ENCODE peak calls at places on chromosome 19, in eight cellular contexts. M is A673; K is GM12878; H is hepatocyte; Z is aorta; I is endodermal cell; V is effector memory CD4-positive, alpha-beta T cell; C is heart right ventricle. O is an unnamed sample. For H3K4me1, the result is how much of the 10 kb centered on the place peaks cover.

GRCh38 chr19:28603453-28603852 is 609.5 kb downstream of the UQCRFS1 start:
- DNase-seq in C (no peak), K (no peak), I (no peak), H (no peak), M (no peak), V (no peak), Z (no peak), O (no peak)

GRCh38 chr19:49579947-49580263 is 451 bp downstream of the NOSIP start:
- DNase-seq in H (no peak), V (no peak), I (no peak), M (no peak), K (no peak), C (no peak), Z (no peak), O (no peak)

GRCh38 chr19:56765107-56765506 is 75.4 kb downstream of the PEG3 start:
- DNase-seq in C (peak), V (no peak), I (no peak), Z (peak), M (peak), H (no peak), K (no peak), O (no peak)

GRCh38 chr19:41521860-41522555 is 54.0 kb upstream of the CEACAM21 start:
- DNase-seq in V (peak), H (no peak), K (no peak), M (peak), Z (no peak), I (peak), C (peak), O (no peak)

GRCh38 chr19:50042363-50043024 is 16.7 kb downstream of the ZNF473 start:
- DNase-seq in C (no peak), H (no peak), V (no peak), M (no peak), Z (no peak), K (no peak), I (no peak), O (no peak)

GRCh38 chr19:7842661-7843294 is 12.8 kb downstream of the EVI5L start:
- DNase-seq in M (no peak), K (no peak), V (no peak), I (no peak), Z (peak), H (no peak), C (no peak), O (no peak)

GRCh38 chr19:46725036-46725820 is 8.3 kb upstream of the PRKD2 start:
- DNase-seq in H (no peak), V (no peak), M (no peak), I (no peak), K (no peak), Z (no peak), C (no peak), O (no peak)

GRCh38 chr19:38213911-38214625 is 10.0 kb downstream of the DPF1 start:
- DNase-seq in H (no peak), C (no peak), M (no peak), V (peak), K (peak), I (no peak), Z (no peak), O (peak)

GRCh38 chr19:30848626-30849322 is 476.6 kb downstream of the ZNF536 start:
- DNase-seq in I (no peak), H (no peak), Z (no peak), C (no peak), M (no peak), V (no peak), K (no peak), O (no peak)

GRCh38 chr19:48330012-48330681 is 4.8 kb downstream of the EMP3 start:
- DNase-seq in C (peak), K (peak), M (no peak), Z (peak), I (peak), H (peak), V (peak), O (no peak)

GRCh38 chr19:9323557-9323918 is 441 bp upstream of the ZNF559 start:
- DNase-seq in M (peak), I (no peak), V (peak), Z (peak), H (peak), K (peak), C (peak), O (no peak)

GRCh38 chr19:48568345-48568886 is 16.4 kb downstream of the SULT2B1 start:
- DNase-seq in I (peak), C (peak), M (peak), H (peak), V (no peak), Z (peak), K (no peak), O (peak)

GRCh38 chr19:23409392-23410048 is 14.2 kb upstream of the ZNF91 start:
- DNase-seq in V (no peak), K (no peak), C (no peak), I (no peak), H (no peak), M (no peak), Z (no peak), O (no peak)

GRCh38 chr19:40921005-40921897 is 39.2 kb upstream of the CYP2A7 start:
- DNase-seq in I (peak), Z (no peak), C (no peak), H (peak), K (no peak), M (no peak), V (no peak), O (peak)

GRCh38 chr19:58531052-58531600 is 11.5 kb upstream of the ZBTB45 start:
- DNase-seq in Z (no peak), K (no peak), I (no peak), M (no peak), V (no peak), C (no peak), H (no peak), O (no peak)

GRCh38 chr19:57675881-57676280 is 5.9 kb upstream of the ZNF551 start:
- DNase-seq in I (no peak), H (no peak), V (no peak), K (no peak), C (no peak), M (no peak), Z (no peak), O (no peak)

GRCh38 chr19:13633522-13633922 is 127.2 kb upstream of the CACNA1A start:
- DNase-seq in K (no peak), V (no peak), C (no peak), M (no peak), I (no peak), H (no peak), Z (no peak), O (no peak)

GRCh38 chr19:13920940-13921744 is 15.1 kb downstream of the CC2D1A start:
- DNase-seq in V (no peak), H (no peak), I (peak), M (peak), C (no peak), K (peak), Z (no peak), O (no peak)

GRCh38 chr19:35713904-35714440 is 3.8 kb upstream of the KMT2B start:
- DNase-seq in C (no peak), H (no peak), I (no peak), Z (no peak), V (no peak), M (no peak), K (no peak), O (no peak)

GRCh38 chr19:35742121-35742724 is at the start of gene IGFLR1:
- DNase-seq in M (no peak), C (no peak), K (peak), H (no peak), I (no peak), Z (peak), V (peak), O (no peak)

GRCh38 chr19:6062274-6062673 is 48.0 kb downstream of the RFX2 start:
- DNase-seq in H (no peak), Z (peak), I (peak), C (no peak), V (peak), K (no peak), M (no peak), O (no peak)

GRCh38 chr19:19120308-19121156 is 17.7 kb downstream of the TMEM161A start:
- DNase-seq in H (peak), K (no peak), Z (peak), C (peak), V (no peak), I (peak), M (peak), O (no peak)

GRCh38 chr19:50310759-50311465 is 18.3 kb downstream of the KCNC3 start:
- DNase-seq in K (no peak), H (no peak), V (no peak), I (no peak), C (no peak), M (no peak), Z (no peak), O (no peak)

GRCh38 chr19:45413497-45413896 is 7.1 kb downstream of the POLR1G start:
- DNase-seq in Z (no peak), K (no peak), C (no peak), V (no peak), I (no peak), H (no peak), M (no peak), O (no peak)

GRCh38 chr19:36225219-36225892 is 10.4 kb downstream of the ZNF146 start:
- DNase-seq in H (no peak), C (no peak), K (no peak), M (no peak), I (no peak), Z (no peak), V (no peak), O (peak)

GRCh38 chr19:51772977-51773376 is 12.0 kb downstream of the FPR2 start:
- DNase-seq in I (no peak), Z (no peak), C (no peak), K (no peak), H (no peak), V (no peak), M (no peak), O (no peak)

GRCh38 chr19:29576043-29576442 is 30.0 kb upstream of the POP4 start:
- DNase-seq in Z (no peak), M (no peak), I (no peak), K (no peak), V (no peak), H (no peak), C (no peak), O (no peak)

GRCh38 chr19:6378498-6378897 is 2.8 kb upstream of the PSPN start:
- DNase-seq in H (no peak), V (no peak), C (no peak), K (no peak), Z (no peak), M (no peak), I (no peak), O (no peak)

GRCh38 chr19:33152178-33152577 is 20.3 kb downstream of the WDR88 start:
- DNase-seq in C (no peak), V (no peak), M (no peak), H (no peak), K (no peak), I (peak), Z (no peak), O (no peak)

GRCh38 chr19:4600893-4601292 is 38.4 kb upstream of the TNFAIP8L1 start:
- DNase-seq in C (no peak), Z (no peak), I (no peak), K (no peak), M (no peak), V (no peak), H (no peak), O (no peak)

GRCh38 chr19:7748171-7748570 is 837 bp upstream of the CD209 start:
- DNase-seq in H (no peak), K (no peak), Z (no peak), V (no peak), I (no peak), M (no peak), C (no peak), O (no peak)

GRCh38 chr19:12974301-12975220 is 5.2 kb downstream of the DAND5 start:
- DNase-seq in K (no peak), C (no peak), I (no peak), H (no peak), V (no peak), Z (no peak), M (no peak), O (no peak)

GRCh38 chr19:9130965-9131364 is 4.2 kb upstream of the OR7G3 start:
- DNase-seq in K (no peak), I (no peak), V (no peak), H (no peak), M (no peak), Z (no peak), C (no peak), O (no peak)

GRCh38 chr19:10780368-10780767 is 55.6 kb downstream of the TMED1 start:
- DNase-seq in K (no peak), V (no peak), H (no peak), Z (peak), I (no peak), C (no peak), M (no peak), O (no peak)

DNA sequence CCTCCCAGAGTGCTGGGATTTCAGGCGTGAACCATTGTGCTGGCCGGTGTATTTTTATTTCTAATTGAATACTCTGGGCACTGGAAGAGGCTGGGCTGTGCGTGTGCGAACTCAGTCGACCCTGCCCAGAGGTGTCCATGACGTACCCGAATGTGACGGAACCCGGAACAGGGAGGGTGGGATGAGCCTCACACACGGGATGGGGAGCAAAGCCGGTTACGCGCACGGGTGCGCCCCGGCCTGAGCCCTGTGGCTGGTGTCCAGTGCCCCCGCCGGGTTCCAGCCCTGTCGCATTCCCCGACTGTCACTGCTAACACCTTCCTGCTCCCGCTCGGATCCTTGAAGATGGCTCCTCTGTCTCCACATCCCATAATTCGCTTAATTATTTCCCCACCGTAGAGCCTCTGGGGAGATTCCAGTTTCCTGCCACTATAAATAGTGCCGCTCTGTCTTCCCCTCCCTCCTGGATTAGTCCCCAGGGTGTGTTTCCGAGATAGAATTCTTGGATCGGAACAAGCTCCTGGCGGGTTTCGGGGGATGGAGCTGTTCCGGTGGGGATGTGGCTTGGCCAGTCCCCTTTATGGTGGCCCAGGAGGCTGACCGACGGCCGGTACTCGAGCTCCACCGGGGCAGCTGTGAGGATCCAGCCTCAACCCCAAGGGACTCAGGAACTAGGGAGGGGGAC is 22.0 kb downstream of the SBNO2 start:
- DNase-seq in K (no peak), C (peak), H (no peak), I (no peak), M (peak), Z (peak), V (no peak), O (no peak)
- H3K4me1 ChIP-seq in K (under half), C (under half), H (under half), I (under half), M (under half), Z (under half), V (under half), O (under half)

GRCh38 chr19:17469371-17470203 is 737 bp upstream of the SLC27A1 start:
- DNase-seq in I (peak), C (peak), K (peak), Z (peak), V (peak), M (peak), H (peak), O (peak)
- H3K27ac ChIP-seq in I (no peak), C (peak), K (peak), Z (peak), V (peak), M (peak), H (peak), O (peak)

DNA sequence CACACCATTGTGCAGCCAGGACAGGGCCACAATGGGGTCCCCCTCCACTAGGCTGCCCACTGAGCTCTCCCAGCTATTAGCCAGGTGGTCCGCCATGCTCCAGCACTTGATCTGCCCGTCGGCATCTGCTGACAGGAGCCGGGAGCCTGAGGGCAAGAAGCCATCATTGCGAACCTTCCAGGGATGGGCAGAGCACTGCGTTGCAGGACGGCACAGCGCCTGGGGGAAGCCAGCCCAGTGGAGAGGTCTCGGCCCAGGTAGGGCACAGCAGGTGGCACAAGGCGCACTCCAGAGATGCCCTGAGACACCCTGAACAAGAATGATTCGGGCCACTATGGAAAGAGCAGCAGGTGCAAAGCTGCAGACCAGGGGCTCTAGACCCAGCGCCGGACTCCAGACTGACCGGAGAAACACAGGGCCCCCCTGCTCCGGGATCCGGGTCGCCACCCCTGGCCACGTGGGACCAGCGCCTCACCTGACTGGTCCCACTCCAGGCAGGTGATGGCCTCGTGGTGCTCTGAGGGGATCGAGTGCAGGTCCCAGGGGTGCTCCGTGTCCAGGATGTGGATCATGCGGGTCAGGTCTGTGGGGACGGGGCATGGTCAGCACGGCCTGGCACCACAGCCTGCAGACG is 3.2 kb downstream of the MED16 start:
- DNase-seq in H (no peak), I (no peak), V (no peak), C (no peak), M (no peak), Z (no peak), K (no peak), O (no peak)
- H3K4me3 ChIP-seq in H (no peak), I (no peak), V (no peak), C (no peak), M (no peak), Z (no peak), K (no peak), O (no peak)

GRCh38 chr19:16830679-16831078 is 1.5 kb downstream of the SIN3B start:
- DNase-seq in V (no peak), I (no peak), C (no peak), M (no peak), K (no peak), H (no peak), Z (peak), O (no peak)

GRCh38 chr19:16831531-16831930 is 2.3 kb downstream of the SIN3B start:
- DNase-seq in I (no peak), C (no peak), V (no peak), K (no peak), M (no peak), H (no peak), Z (no peak), O (no peak)

GRCh38 chr19:16825312-16826168 is 3.7 kb upstream of the SIN3B start:
- DNase-seq in Z (peak), H (peak), K (no peak), M (peak), C (peak), I (peak), V (no peak), O (peak)

GRCh38 chr19:16829822-16830289 is 658 bp downstream of the SIN3B start:
- DNase-seq in V (no peak), Z (no peak), C (no peak), K (no peak), H (no peak), I (no peak), M (no peak), O (no peak)

GRCh38 chr19:16828990-16829821 is at the start of gene SIN3B:
- DNase-seq in C (peak), I (peak), V (peak), H (peak), Z (peak), M (peak), K (peak), O (peak)
- H3K4me1 ChIP-seq in C (under half), I (under half), V (under half), H (under half), Z (under half), M (under half), K (under half), O (under half)

GRCh38 chr19:55353803-55354697 is 469 bp downstream of the COX6B2 start:
- DNase-seq in K (no peak), H (peak), V (peak), Z (peak), M (peak), I (peak), C (peak), O (peak)

GRCh38 chr19:55352746-55353145 is 1.8 kb downstream of the COX6B2 start:
- DNase-seq in I (no peak), C (no peak), V (no peak), M (no peak), K (no peak), H (no peak), Z (no peak), O (no peak)

GRCh38 chr19:55355213-55355821 is 798 bp upstream of the COX6B2 start:
- DNase-seq in C (no peak), Z (no peak), K (no peak), I (peak), V (no peak), M (no peak), H (no peak), O (no peak)

GRCh38 chr19:55353356-55353802 is 1.1 kb downstream of the COX6B2 start:
- DNase-seq in I (no peak), H (no peak), V (no peak), K (no peak), Z (no peak), M (no peak), C (no peak), O (no peak)

DNA sequence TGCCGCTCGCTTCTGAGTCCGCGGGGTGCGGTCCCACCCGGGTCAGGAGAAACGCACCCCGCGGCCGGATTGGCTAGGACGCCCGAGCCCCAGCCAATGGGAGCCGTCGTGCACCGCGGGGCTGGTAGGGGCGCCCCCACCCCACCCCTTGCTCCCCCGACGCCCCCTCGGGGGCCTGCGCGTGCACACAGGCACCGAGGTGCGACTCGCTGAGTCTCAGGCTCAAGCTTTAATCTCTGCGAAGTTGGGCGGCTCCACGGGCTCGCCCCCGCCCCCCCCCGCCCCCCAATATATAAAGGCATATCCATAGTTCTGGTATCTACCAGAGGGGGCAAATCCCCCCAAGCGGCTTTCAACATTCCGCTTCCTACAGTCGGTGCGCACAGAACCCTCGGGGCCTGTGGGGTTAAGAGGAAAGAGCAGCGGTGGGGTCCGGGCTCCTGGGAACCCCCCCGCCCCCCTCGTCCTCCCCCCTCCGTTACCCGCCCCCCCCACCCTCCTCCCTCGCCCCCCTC is at the start of gene COX6B2:
- DNase-seq in V (no peak), H (no peak), C (no peak), I (no peak), M (no peak), K (no peak), Z (no peak), O (no peak)
- H3K27ac ChIP-seq in V (no peak), H (no peak), C (no peak), I (no peak), M (no peak), K (no peak), Z (no peak), O (no peak)

DNA sequence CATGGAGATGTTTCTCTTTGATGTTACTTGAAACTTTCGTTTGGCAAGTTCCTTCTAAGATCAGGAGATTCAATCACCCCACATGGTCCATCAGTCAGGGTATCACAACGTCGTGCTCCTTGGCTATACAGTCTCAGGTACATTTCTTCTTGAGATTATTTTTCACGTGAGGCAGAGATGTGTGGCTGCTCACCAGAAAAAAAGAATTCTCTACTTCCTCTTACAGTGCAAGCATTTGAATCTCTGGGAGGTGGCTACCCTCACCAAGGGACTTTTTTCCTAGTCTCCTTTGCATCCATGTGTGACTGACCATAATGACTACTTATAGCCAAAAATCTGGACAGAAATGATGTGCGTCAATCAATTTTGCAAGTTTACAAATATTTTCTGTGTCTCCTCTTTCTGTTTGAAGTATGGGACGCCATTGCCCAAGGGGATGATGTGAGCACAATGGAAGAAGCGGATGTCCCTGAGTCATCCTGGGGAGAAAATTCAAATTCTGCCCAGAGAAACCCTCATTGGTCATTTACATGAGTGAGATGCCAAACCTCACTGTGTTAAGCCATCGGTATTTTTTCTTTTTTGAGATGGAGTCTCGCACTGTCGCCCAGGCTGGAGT is 8.6 kb upstream of the LAIR2 start:
- DNase-seq in I (no peak), V (no peak), K (no peak), Z (no peak), C (no peak), H (no peak), M (no peak), O (no peak)
- H3K4me3 ChIP-seq in I (no peak), V (no peak), K (no peak), Z (no peak), C (no peak), H (no peak), M (no peak), O (no peak)

O was measured in SJSA1.